ENCODE peak calls at places on chromosomes 11 and 22, in six cellular contexts. V is neuronal stem cell, I is mesenchymal stem cell, M is mesendoderm, F is trophoblast cell, P is H1. W is an unnamed sample.
A peak's percentile ranks its signal among the peaks of the same experiment; 100 is the strongest.

GRCh38 chr11:61967924-61968757 is 707 bp upstream of the FTH1 start:
- DNase-seq in V (no peak), I (no peak), M (peak; percentile 52), F (peak; percentile 32), P (no peak), W (no peak)

GRCh38 chr11:41879186-41879738 is 419.8 kb upstream of the LRRC4C start:
- DNase-seq in V (no peak), I (peak; percentile 35), M (peak; percentile 0), F (peak; percentile 8), P (no peak), W (no peak)

GRCh38 chr11:65506316-65506769 is 7.5 kb downstream of the MALAT1 start:
- DNase-seq in V (no peak), I (no peak), M (no peak), F (peak; percentile 48), P (no peak), W (no peak)

GRCh38 chr11:118635237-118635591 is 27.8 kb downstream of the PHLDB1 start:
- DNase-seq in V (no peak), I (no peak), M (no peak), F (no peak), P (no peak), W (no peak)

GRCh38 chr11:2781413-2782274 is 81.8 kb upstream of the KCNQ1OT1 start:
- DNase-seq in V (no peak), I (peak; percentile 55), M (no peak), F (no peak), P (peak; percentile 42), W (peak; percentile 21)

GRCh38 chr11:4684631-4685285 is 12.9 kb downstream of the OR51E2 start:
- DNase-seq in V (no peak), I (no peak), M (no peak), F (peak; percentile 9), P (no peak), W (no peak)

GRCh38 chr22:35102663-35103062 is 36.7 kb downstream of the ISX start:
- DNase-seq in V (no peak), I (no peak), M (peak; percentile 90), F (peak; percentile 17), P (peak; percentile 53), W (peak; percentile 2)

GRCh38 chr11:7196396-7197146 is 55.1 kb upstream of the SYT9 start:
- DNase-seq in V (no peak), I (no peak), M (no peak), F (peak; percentile 27), P (no peak), W (no peak)

GRCh38 chr22:32850591-32851517 is 49.3 kb downstream of the TIMP3 start:
- DNase-seq in V (no peak), I (peak; percentile 32), M (no peak), F (peak; percentile 78), P (no peak), W (no peak)

GRCh38 chr11:34565417-34566208 is 52.0 kb upstream of the ELF5 start:
- DNase-seq in V (no peak), I (no peak), M (peak; percentile 62), F (peak; percentile 16), P (no peak), W (no peak)

GRCh38 chr11:46450846-46451470 is 59.4 kb upstream of the CHRM4 start:
- DNase-seq in V (no peak), I (no peak), M (no peak), F (no peak), P (no peak), W (peak; percentile 26)

GRCh38 chr22:50201191-50202129 is 649 bp downstream of the SELENOO start:
- DNase-seq in V (no peak), I (no peak), M (no peak), F (peak; percentile 33), P (no peak), W (no peak)

GRCh38 chr11:94961255-94961654 is 12.1 kb downstream of the CWC15 start:
- DNase-seq in V (no peak), I (no peak), M (no peak), F (no peak), P (no peak), W (no peak)

GRCh38 chr11:95877288-95877687 is 46.6 kb downstream of the MTMR2 start:
- DNase-seq in V (no peak), I (peak; percentile 99), M (no peak), F (peak; percentile 9), P (no peak), W (peak; percentile 100)

DNA sequence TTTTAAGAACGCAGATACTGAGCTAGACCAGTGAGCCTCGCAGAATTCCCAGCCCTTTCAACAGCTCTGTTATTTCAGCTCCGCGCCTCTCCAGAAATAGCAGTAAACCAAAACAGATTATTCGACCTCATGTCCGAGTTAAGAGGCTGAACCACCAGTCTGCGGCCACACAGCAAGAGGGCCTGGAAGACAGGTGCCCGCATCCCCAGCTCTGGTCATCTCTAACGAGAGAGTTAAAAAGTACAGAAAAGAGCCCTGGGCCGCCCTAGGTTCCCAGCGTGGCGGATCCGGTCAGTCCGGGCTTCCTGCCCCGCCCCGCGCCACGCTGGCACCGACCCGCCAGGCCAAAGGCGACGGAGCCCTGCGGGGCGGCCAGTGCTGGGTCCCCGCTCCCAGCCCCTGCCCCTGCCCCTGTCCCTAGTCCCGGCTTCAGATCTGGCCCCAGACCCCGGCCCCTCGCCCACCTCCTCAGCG is 498 bp downstream of the XBP1 start:
- DNase-seq in V (peak; percentile 53), I (peak; percentile 62), M (peak; percentile 70), F (peak; percentile 78), P (no peak), W (peak; percentile 54)
- H3K23ac ChIP-seq in V (peak overlapping the region; percentile 95), I (peak overlapping the region; percentile 67), M (peak overlapping the region; percentile 54), F (no peak overlapping the region), P (no peak overlapping the region), W (peak overlapping the region; percentile 98)

GRCh38 chr22:37032134-37032534 is 12.6 kb downstream of the MPST start:
- DNase-seq in V (no peak), I (peak; percentile 49), M (no peak), F (peak; percentile 49), P (no peak), W (no peak)
- H3K4me1 ChIP-seq in V (peaks cover 5% of the 10 kb centered on the region), I (peaks cover 28% of the 10 kb centered on the region), M (no peaks in the 10 kb centered on the region), F (peaks cover 14% of the 10 kb centered on the region), P (peaks cover 11% of the 10 kb centered on the region), W (no peaks in the 10 kb centered on the region)

GRCh38 chr11:22668005-22668796 is 1.8 kb downstream of the GAS2 start:
- DNase-seq in V (no peak), I (no peak), M (no peak), F (no peak), P (no peak), W (no peak)

GRCh38 chr11:22670803-22671202 is 4.4 kb downstream of the GAS2 start:
- DNase-seq in V (no peak), I (peak; percentile 22), M (peak; percentile 33), F (peak; percentile 59), P (no peak), W (peak; percentile 3)

GRCh38 chr11:22666700-22667439 is 459 bp downstream of the GAS2 start:
- DNase-seq in V (peak; percentile 39), I (peak; percentile 24), M (peak; percentile 69), F (no peak), P (peak; percentile 77), W (no peak)

GRCh38 chr11:22669368-22669767 is 3.0 kb downstream of the GAS2 start:
- DNase-seq in V (no peak), I (no peak), M (no peak), F (no peak), P (no peak), W (no peak)

GRCh38 chr11:22666320-22666699 is at the start of gene GAS2:
- DNase-seq in V (no peak), I (peak; percentile 26), M (no peak), F (no peak), P (no peak), W (peak; percentile 1)
- H3K4me3 ChIP-seq in V (peak within 1 kb of the TSS; percentile 78), I (peak within 1 kb of the TSS; percentile 52), M (peak within 1 kb of the TSS; percentile 26), F (peak within 1 kb of the TSS; percentile 68), P (peak within 1 kb of the TSS; percentile 50), W (peak within 1 kb of the TSS; percentile 30)

DNA sequence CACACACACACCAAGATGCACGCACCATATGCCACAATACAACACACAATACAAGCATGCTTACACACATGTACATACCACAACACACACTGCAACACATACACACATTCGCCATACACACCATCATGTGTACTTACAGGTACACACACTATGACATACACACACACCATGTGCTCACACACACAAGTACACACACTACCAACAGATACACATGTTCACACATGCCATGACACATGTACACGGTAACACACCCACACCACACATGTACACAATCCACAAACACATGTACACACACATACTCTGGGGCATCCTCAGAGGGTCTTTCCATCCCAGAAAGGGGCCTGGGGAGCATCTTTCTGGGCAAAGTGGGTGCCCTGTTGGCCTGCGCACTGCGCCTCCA is 82.2 kb downstream of the ST3GAL4 start:
- DNase-seq in V (no peak), I (no peak), M (no peak), F (no peak), P (no peak), W (no peak)
- H3K23ac ChIP-seq in V (no peak overlapping the region), I (no peak overlapping the region), M (no peak overlapping the region), F (no peak overlapping the region), P (no peak overlapping the region), W (no peak overlapping the region)

GRCh38 chr11:128910583-128910982 is 19.4 kb downstream of the KCNJ5 start:
- DNase-seq in V (no peak), I (no peak), M (no peak), F (no peak), P (no peak), W (peak; percentile 83)

GRCh38 chr11:128906185-128907065 is 15.3 kb downstream of the KCNJ5 start:
- DNase-seq in V (no peak), I (no peak), M (no peak), F (peak; percentile 13), P (no peak), W (no peak)

GRCh38 chr11:128909438-128910125 is 18.4 kb downstream of the KCNJ5 start:
- DNase-seq in V (no peak), I (no peak), M (no peak), F (no peak), P (no peak), W (no peak)

GRCh38 chr11:128911239-128911638 is 20.1 kb downstream of the KCNJ5 start:
- DNase-seq in V (no peak), I (no peak), M (no peak), F (no peak), P (no peak), W (no peak)

DNA sequence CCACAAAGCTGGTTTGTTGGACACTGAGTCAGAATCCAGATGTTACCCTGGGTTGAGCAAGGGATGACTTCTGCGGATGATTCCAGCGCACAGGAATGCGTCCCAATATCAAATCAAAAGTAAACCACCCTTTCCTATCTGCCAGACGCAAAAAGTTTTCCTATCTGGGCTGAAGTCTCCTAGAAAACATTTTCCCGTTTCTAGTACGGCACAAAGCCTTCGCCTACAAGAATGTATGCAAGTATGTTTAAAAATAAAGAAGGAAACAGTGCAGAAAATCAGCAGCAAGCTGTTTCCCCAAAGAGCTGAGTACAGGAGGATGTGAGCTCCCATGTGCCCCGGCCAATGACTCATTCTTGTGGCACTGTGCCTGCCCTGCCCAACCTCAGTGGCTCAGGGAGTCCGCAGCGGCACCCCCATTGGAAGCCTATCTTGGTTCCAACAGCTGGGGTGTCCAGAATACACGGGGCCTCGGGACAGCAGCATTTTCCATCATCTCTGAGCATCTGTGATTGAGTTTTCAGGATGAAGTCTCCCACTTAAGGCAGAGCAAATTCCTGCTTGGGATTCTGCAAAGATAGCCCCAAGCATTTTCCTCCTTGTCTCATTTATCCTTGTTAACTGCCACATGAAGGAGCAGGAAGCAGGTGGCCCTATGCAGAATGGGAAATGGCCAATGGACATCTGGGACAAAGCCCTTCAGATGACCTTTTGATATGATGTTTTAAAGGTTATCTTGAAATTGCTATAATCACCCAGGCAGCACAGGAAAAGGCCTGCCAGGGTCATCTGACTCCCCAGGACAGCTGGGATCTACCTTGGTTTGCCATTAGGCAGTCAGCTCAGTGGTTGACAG is 17.5 kb downstream of the KCNJ5 start:
- DNase-seq in V (no peak), I (peak; percentile 79), M (no peak), F (peak; percentile 39), P (no peak), W (peak; percentile 82)
- H3K4me1 ChIP-seq in V (peaks cover 1% of the 10 kb centered on the region), I (peaks cover 15% of the 10 kb centered on the region), M (peaks cover 4% of the 10 kb centered on the region), F (peaks cover 5% of the 10 kb centered on the region), P (peaks cover 9% of the 10 kb centered on the region), W (peaks cover 27% of the 10 kb centered on the region)

W was measured in IMR-90.